ENCODE peak calls at places on chromosomes 4 and X, in eight cellular contexts. K is testis; I is right cardiac atrium; R is RWPE1; D is trophoblast cell; Z is cardiac muscle cell; E is sigmoid colon; H is CD8-positive, alpha-beta T cell. F is an unnamed sample.

GRCh38 chrX:42755820-42756219 is 22.1 kb downstream of the PPP1R2C start:
- DNase-seq in I (peak), R (peak), H (no peak), D (peak), Z (no peak), E (peak), K (peak), F (no peak)

GRCh38 chr4:98688416-98689290 is 30.2 kb upstream of the TSPAN5 start:
- DNase-seq in K (no peak), H (no peak), Z (no peak), D (peak), R (peak), E (no peak), I (no peak), F (peak)

GRCh38 chrX:101229155-101229554 is 9.6 kb downstream of the DRP2 start:
- DNase-seq in D (no peak), H (no peak), I (no peak), E (no peak), R (no peak), K (no peak), Z (no peak), F (no peak)

GRCh38 chr4:78119698-78120097 is 62.6 kb downstream of the FRAS1 start:
- DNase-seq in I (no peak), E (no peak), R (no peak), H (no peak), Z (no peak), K (no peak), D (no peak), F (no peak)

GRCh38 chrX:18166068-18166467 is 54.6 kb downstream of the BEND2 start:
- DNase-seq in R (no peak), D (no peak), E (no peak), Z (no peak), H (no peak), K (no peak), I (no peak), F (no peak)

GRCh38 chr4:18042012-18042411 is 20.5 kb upstream of the LCORL start:
- DNase-seq in E (no peak), R (no peak), K (no peak), I (no peak), H (no peak), Z (no peak), D (no peak), F (no peak)

GRCh38 chrX:10176121-10177003 is 19.6 kb downstream of the CLCN4 start:
- DNase-seq in D (no peak), K (no peak), I (no peak), E (no peak), R (no peak), H (no peak), Z (no peak), F (no peak)

GRCh38 chrX:26851981-26852380 is 611.2 kb downstream of the PPP4R3C start:
- DNase-seq in K (no peak), D (no peak), H (no peak), Z (peak), E (no peak), R (no peak), I (no peak), F (no peak)

GRCh38 chr4:133186845-133187244 is 37.8 kb downstream of the PCDH10 start:
- DNase-seq in E (no peak), D (no peak), Z (no peak), H (no peak), K (no peak), I (no peak), R (no peak), F (no peak)

GRCh38 chr4:88600129-88600849 is 8.0 kb downstream of the HERC3 start:
- DNase-seq in R (no peak), D (peak), Z (no peak), H (no peak), I (no peak), E (no peak), K (no peak), F (no peak)

GRCh38 chrX:10926404-10926803 is 184.7 kb upstream of the HCCS start:
- DNase-seq in Z (no peak), D (no peak), I (no peak), K (no peak), R (no peak), E (no peak), H (no peak), F (no peak)

GRCh38 chr4:132614682-132615081 is 534.4 kb upstream of the PCDH10 start:
- DNase-seq in E (no peak), K (no peak), H (no peak), R (no peak), Z (no peak), D (no peak), I (no peak), F (no peak)

GRCh38 chr4:14022428-14022827 is 394.9 kb upstream of the BOD1L1 start:
- DNase-seq in R (no peak), D (no peak), Z (no peak), I (no peak), E (no peak), H (no peak), K (no peak), F (no peak)

GRCh38 chr4:88629826-88630225 is 37.5 kb downstream of the HERC3 start:
- DNase-seq in D (no peak), H (no peak), R (no peak), I (no peak), Z (no peak), E (no peak), K (no peak), F (no peak)

GRCh38 chrX:95076449-95076848 is 1402.4 kb downstream of the FAM133A start:
- DNase-seq in H (no peak), K (no peak), Z (peak), E (no peak), R (no peak), I (no peak), D (no peak), F (no peak)

GRCh38 chr4:3607690-3608514 is 75.7 kb upstream of the LRPAP1 start:
- DNase-seq in I (no peak), Z (no peak), K (peak), R (no peak), E (peak), D (no peak), H (no peak), F (no peak)

GRCh38 chr4:25397305-25397704 is 20.2 kb downstream of the ANAPC4 start:
- DNase-seq in H (no peak), R (no peak), K (no peak), I (no peak), E (no peak), D (no peak), Z (no peak), F (no peak)
- H3K27ac ChIP-seq in H (no peak), R (no peak), K (no peak), I (no peak), E (no peak), D (no peak), Z (no peak), F (no peak)

GRCh38 chrX:15472523-15472922 is 20.6 kb downstream of the PIR start:
- DNase-seq in H (no peak), I (no peak), E (no peak), D (no peak), K (no peak), Z (no peak), R (no peak), F (no peak)

GRCh38 chrX:15475021-15475420 is 18.1 kb downstream of the PIR start:
- DNase-seq in I (no peak), K (no peak), E (no peak), D (no peak), R (peak), Z (no peak), H (no peak), F (no peak)

GRCh38 chrX:15474058-15474457 is 19.1 kb downstream of the PIR start:
- DNase-seq in I (no peak), Z (no peak), R (no peak), H (no peak), E (no peak), D (no peak), K (no peak), F (no peak)

GRCh38 chrX:15471016-15471415 is 22.1 kb downstream of the PIR start:
- DNase-seq in I (peak), E (peak), R (peak), K (peak), D (peak), Z (peak), H (peak), F (peak)

GRCh38 chrX:15475486-15475885 is 17.6 kb downstream of the PIR start:
- DNase-seq in R (no peak), E (no peak), K (no peak), Z (no peak), D (no peak), H (no peak), I (no peak), F (no peak)
- H3K27ac ChIP-seq in R (no peak), E (no peak), K (no peak), Z (no peak), D (no peak), H (no peak), I (peak), F (no peak)

GRCh38 chr4:104751468-104751867 is 256.8 kb upstream of the CXXC4 start:
- DNase-seq in Z (no peak), R (no peak), K (no peak), I (no peak), D (no peak), E (no peak), H (no peak), F (no peak)

GRCh38 chr4:104750008-104750407 is 255.3 kb upstream of the CXXC4 start:
- DNase-seq in D (no peak), E (no peak), H (no peak), I (no peak), R (no peak), Z (no peak), K (no peak), F (no peak)

GRCh38 chr4:104756837-104757236 is 262.1 kb upstream of the CXXC4 start:
- DNase-seq in R (no peak), D (no peak), I (no peak), H (no peak), Z (no peak), E (no peak), K (no peak), F (no peak)

GRCh38 chr4:104749062-104749461 is 254.4 kb upstream of the CXXC4 start:
- DNase-seq in K (no peak), I (no peak), H (no peak), R (no peak), E (no peak), D (no peak), Z (no peak), F (no peak)

GRCh38 chr4:104752337-104752736 is 257.6 kb upstream of the CXXC4 start:
- DNase-seq in D (no peak), H (no peak), E (no peak), I (no peak), K (no peak), Z (no peak), R (no peak), F (no peak)
- H3K27ac ChIP-seq in D (no peak), H (no peak), E (no peak), I (no peak), K (no peak), Z (no peak), R (no peak), F (no peak)

GRCh38 chr4:156972370-156972980 is 876 bp upstream of the PDGFC start:
- DNase-seq in K (no peak), Z (peak), E (no peak), I (no peak), R (no peak), D (peak), H (no peak), F (no peak)
- H3K27ac ChIP-seq in K (peak), Z (no peak), E (peak), I (peak), R (peak), D (no peak), H (no peak), F (no peak)

GRCh38 chrX:23373129-23373804 is 38.6 kb downstream of the PTCHD1 start:
- DNase-seq in I (no peak), R (peak), D (no peak), E (no peak), Z (no peak), H (no peak), K (no peak), F (no peak)
- H3K27ac ChIP-seq in I (peak), R (no peak), D (no peak), E (peak), Z (no peak), H (no peak), K (no peak), F (no peak)

DNA sequence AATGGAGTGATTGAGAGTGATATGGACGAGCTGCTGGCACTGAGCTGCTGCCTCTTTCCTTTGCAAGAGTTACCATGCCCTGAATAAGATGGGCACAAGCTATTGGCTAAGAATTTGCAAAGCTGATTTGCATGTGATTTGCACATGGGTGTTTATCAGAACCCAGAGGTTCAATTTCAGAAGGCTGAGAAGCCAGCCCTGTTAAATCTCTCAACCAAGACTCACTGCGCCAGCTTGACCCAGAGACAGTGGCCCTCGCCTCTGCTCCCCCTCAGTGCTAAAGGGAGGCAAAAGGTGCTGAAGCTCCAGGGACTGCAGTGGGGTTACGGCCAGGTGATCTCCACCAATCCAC is 701 bp downstream of the ARHGAP4 start:
- DNase-seq in Z (no peak), R (no peak), I (no peak), E (no peak), K (no peak), H (no peak), D (no peak), F (no peak)
- H3K27ac ChIP-seq in Z (no peak), R (peak), I (peak), E (peak), K (peak), H (peak), D (no peak), F (peak)

GRCh38 chr4:185381794-185382193 is 13.9 kb downstream of the LRP2BP start:
- DNase-seq in R (peak), I (no peak), E (no peak), D (no peak), K (no peak), Z (no peak), H (no peak), F (no peak)

GRCh38 chr4:185380320-185380719 is 15.4 kb downstream of the LRP2BP start:
- DNase-seq in Z (no peak), E (no peak), H (no peak), I (no peak), R (no peak), K (no peak), D (no peak), F (no peak)

GRCh38 chr4:185379326-185380295 is 16.1 kb downstream of the LRP2BP start:
- DNase-seq in E (no peak), K (no peak), D (no peak), I (no peak), H (no peak), Z (no peak), R (no peak), F (no peak)

GRCh38 chr4:185374573-185374972 is 21.2 kb downstream of the LRP2BP start:
- DNase-seq in Z (no peak), R (no peak), E (no peak), K (no peak), D (no peak), I (no peak), H (no peak), F (no peak)

GRCh38 chr4:185378264-185378663 is 17.5 kb downstream of the LRP2BP start:
- DNase-seq in E (no peak), K (no peak), D (no peak), Z (no peak), R (no peak), H (no peak), I (no peak), F (no peak)
- H3K27ac ChIP-seq in E (no peak), K (no peak), D (no peak), Z (no peak), R (no peak), H (no peak), I (no peak), F (no peak)

GRCh38 chr4:26263165-26263564 is 57.6 kb upstream of the RBPJ start:
- DNase-seq in K (peak), R (peak), I (no peak), E (no peak), Z (no peak), D (no peak), H (no peak), F (no peak)

GRCh38 chr4:26256016-26256415 is 64.8 kb upstream of the RBPJ start:
- DNase-seq in I (no peak), H (no peak), Z (no peak), K (no peak), R (no peak), D (no peak), E (no peak), F (no peak)

GRCh38 chr4:26261400-26261799 is 59.4 kb upstream of the RBPJ start:
- DNase-seq in H (no peak), E (no peak), D (no peak), I (no peak), K (no peak), Z (no peak), R (no peak), F (no peak)

GRCh38 chr4:26260571-26260970 is 60.2 kb upstream of the RBPJ start:
- DNase-seq in E (no peak), R (no peak), H (no peak), Z (no peak), K (no peak), I (no peak), D (no peak), F (no peak)

DNA sequence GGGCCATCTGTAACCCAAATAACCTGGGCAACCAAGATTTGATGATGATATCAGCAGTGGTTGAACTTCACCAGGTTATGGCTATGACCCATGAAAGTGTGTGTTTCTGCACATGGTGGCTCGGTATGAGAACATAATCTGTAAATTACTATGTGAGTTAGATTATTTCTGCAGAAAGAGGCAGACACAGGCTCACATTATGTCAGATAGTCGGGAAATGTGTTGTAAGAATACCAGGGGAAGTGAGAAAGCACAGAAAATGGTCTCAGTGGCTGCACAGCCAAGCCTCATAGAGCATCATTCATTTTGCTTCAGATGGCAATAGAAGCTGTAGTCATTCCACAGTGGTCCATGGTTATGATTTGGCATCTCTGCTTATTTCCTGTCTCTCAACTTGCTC is 63.0 kb upstream of the RBPJ start:
- DNase-seq in K (no peak), E (no peak), R (no peak), H (no peak), Z (no peak), D (no peak), I (no peak), F (no peak)
- H3K27ac ChIP-seq in K (no peak), E (no peak), R (no peak), H (no peak), Z (no peak), D (no peak), I (no peak), F (no peak)